ENCODE peak calls at places on chromosomes 4 and X, in seven cellular contexts. One of them, this sample, is unnamed. For H3K4me1, the result is how much of the 10 kb centered on the place peaks cover.

GRCh38 chrX:119708936-119709335 is 16.0 kb upstream of the SEPTIN6 start:
- DNase-seq in transverse colon: no peak
- DNase-seq in adrenal gland: no peak
- DNase-seq in tibial nerve: no peak
- DNase-seq in ovary: no peak
- DNase-seq in A549: no peak
- DNase-seq in HepG2: no peak
- DNase-seq in this sample: no peak

GRCh38 chr4:119526786-119527550 is 101.6 kb downstream of the PDE5A start:
- DNase-seq in A549: no peak
- DNase-seq in adrenal gland: no peak
- DNase-seq in transverse colon: no peak
- DNase-seq in tibial nerve: no peak
- DNase-seq in HepG2: peak
- DNase-seq in ovary: no peak
- DNase-seq in this sample: no peak

GRCh38 chrX:77446840-77447239 is 349 bp upstream of the FGF16 start:
- DNase-seq in ovary: no peak
- DNase-seq in A549: no peak
- DNase-seq in tibial nerve: no peak
- DNase-seq in HepG2: no peak
- DNase-seq in adrenal gland: no peak
- DNase-seq in transverse colon: no peak
- DNase-seq in this sample: no peak

GRCh38 chrX:65587616-65588526 is 53.3 kb upstream of the LAS1L start:
- DNase-seq in adrenal gland: peak
- DNase-seq in A549: no peak
- DNase-seq in HepG2: no peak
- DNase-seq in ovary: peak
- DNase-seq in transverse colon: peak
- DNase-seq in tibial nerve: peak
- DNase-seq in this sample: peak

GRCh38 chr4:14177987-14178386 is 550.5 kb upstream of the BOD1L1 start:
- DNase-seq in A549: no peak
- DNase-seq in transverse colon: peak
- DNase-seq in ovary: no peak
- DNase-seq in HepG2: no peak
- DNase-seq in adrenal gland: no peak
- DNase-seq in tibial nerve: no peak
- DNase-seq in this sample: no peak

GRCh38 chr4:69858683-69859082 is 1.3 kb downstream of the SULT1E1 start:
- DNase-seq in adrenal gland: no peak
- DNase-seq in HepG2: no peak
- DNase-seq in transverse colon: no peak
- DNase-seq in tibial nerve: no peak
- DNase-seq in ovary: no peak
- DNase-seq in A549: no peak
- DNase-seq in this sample: no peak

GRCh38 chr4:152679414-152680281 is at the start of gene TMEM154:
- DNase-seq in transverse colon: peak
- DNase-seq in HepG2: no peak
- DNase-seq in ovary: peak
- DNase-seq in tibial nerve: peak
- DNase-seq in A549: no peak
- DNase-seq in adrenal gland: peak
- DNase-seq in this sample: peak

GRCh38 chrX:107857815-107858214 is 32.1 kb downstream of the MID2 start:
- DNase-seq in ovary: no peak
- DNase-seq in transverse colon: no peak
- DNase-seq in A549: no peak
- DNase-seq in HepG2: no peak
- DNase-seq in adrenal gland: no peak
- DNase-seq in tibial nerve: no peak
- DNase-seq in this sample: peak

GRCh38 chr4:184348311-184349233 is 125.8 kb downstream of the IRF2 start:
- DNase-seq in HepG2: peak
- DNase-seq in tibial nerve: no peak
- DNase-seq in ovary: peak
- DNase-seq in A549: no peak
- DNase-seq in transverse colon: peak
- DNase-seq in adrenal gland: peak
- DNase-seq in this sample: peak

GRCh38 chr4:184345573-184345922 is 127.9 kb upstream of the ENPP6 start:
- DNase-seq in A549: no peak
- DNase-seq in HepG2: no peak
- DNase-seq in transverse colon: no peak
- DNase-seq in ovary: no peak
- DNase-seq in tibial nerve: no peak
- DNase-seq in adrenal gland: peak
- DNase-seq in this sample: no peak

GRCh38 chr4:184349283-184350039 is 124.9 kb downstream of the IRF2 start:
- DNase-seq in adrenal gland: peak
- DNase-seq in transverse colon: peak
- DNase-seq in HepG2: no peak
- DNase-seq in tibial nerve: no peak
- DNase-seq in ovary: peak
- DNase-seq in A549: no peak
- DNase-seq in this sample: no peak

GRCh38 chr4:184344899-184345572 is 127.4 kb upstream of the ENPP6 start:
- DNase-seq in HepG2: no peak
- DNase-seq in A549: no peak
- DNase-seq in transverse colon: no peak
- DNase-seq in adrenal gland: peak
- DNase-seq in ovary: no peak
- DNase-seq in tibial nerve: no peak
- DNase-seq in this sample: no peak

DNA sequence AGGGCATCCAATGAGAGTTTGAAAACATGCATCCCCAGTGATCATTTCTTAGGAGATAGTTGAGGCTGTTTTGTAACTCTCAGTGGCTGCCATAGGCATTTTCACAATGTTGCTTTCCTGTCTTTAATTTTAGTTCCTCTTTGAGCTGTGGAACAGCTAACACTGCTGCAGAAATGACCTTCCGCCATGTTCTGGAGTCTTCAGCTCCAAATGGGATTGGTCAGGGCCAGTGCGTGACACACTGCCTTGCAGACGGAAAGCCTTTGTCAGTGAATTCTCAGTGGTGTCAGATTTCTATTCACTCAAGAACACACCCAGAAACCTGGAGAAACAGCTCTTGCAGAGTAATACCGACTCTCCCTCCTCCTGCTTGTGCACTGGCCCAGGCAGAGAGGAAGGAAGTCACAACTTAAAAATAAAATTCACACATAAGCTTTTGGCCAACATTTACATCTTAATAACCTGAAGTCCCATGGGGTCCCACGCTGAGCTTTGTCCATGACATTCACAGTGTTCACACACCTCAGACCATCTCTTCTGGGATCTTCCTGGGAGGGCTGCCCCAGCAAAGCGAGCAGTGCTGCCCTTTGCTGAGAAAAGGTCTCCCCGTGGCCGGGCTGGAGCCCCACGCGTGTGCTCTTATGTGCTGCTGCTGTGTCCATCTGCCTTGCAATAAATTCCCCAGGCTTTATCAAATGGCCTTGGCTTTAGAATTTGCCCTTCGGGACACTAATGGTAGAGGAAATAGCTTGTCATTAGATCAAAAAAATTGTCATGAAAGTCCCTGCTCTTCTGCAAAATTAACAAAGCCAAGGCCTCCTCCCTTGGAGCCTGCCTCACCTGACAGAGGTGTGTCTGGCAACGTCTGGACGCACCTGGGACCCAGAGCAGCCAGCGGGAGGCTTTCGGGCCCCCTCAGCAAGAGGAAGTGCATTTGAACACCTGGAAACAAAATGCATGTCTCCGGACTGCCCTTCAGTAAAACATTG is 126.8 kb downstream of the IRF2 start:
- DNase-seq in transverse colon: peak
- DNase-seq in A549: no peak
- DNase-seq in ovary: no peak
- DNase-seq in tibial nerve: no peak
- DNase-seq in HepG2: no peak
- DNase-seq in adrenal gland: peak
- DNase-seq in this sample: peak
- TF ChIP-seq POLR2A in transverse colon: peak
- TF ChIP-seq POLR2A in A549: no peak
- TF ChIP-seq POLR2A in ovary: no peak
- TF ChIP-seq POLR2A in tibial nerve: no peak
- TF ChIP-seq POLR2A in HepG2: peak
- TF ChIP-seq POLR2A in adrenal gland: no peak
- TF ChIP-seq POLR2A in this sample: peak

GRCh38 chrX:69156638-69157037 is 8.6 kb downstream of the PJA1 start:
- DNase-seq in ovary: peak
- DNase-seq in adrenal gland: no peak
- DNase-seq in A549: no peak
- DNase-seq in HepG2: no peak
- DNase-seq in tibial nerve: no peak
- DNase-seq in transverse colon: no peak
- DNase-seq in this sample: no peak

GRCh38 chrX:69153060-69153730 is 12.1 kb downstream of the PJA1 start:
- DNase-seq in tibial nerve: peak
- DNase-seq in HepG2: peak
- DNase-seq in ovary: peak
- DNase-seq in transverse colon: no peak
- DNase-seq in adrenal gland: peak
- DNase-seq in A549: no peak
- DNase-seq in this sample: no peak

GRCh38 chrX:69154051-69154450 is 11.2 kb downstream of the PJA1 start:
- DNase-seq in ovary: no peak
- DNase-seq in adrenal gland: no peak
- DNase-seq in A549: no peak
- DNase-seq in transverse colon: no peak
- DNase-seq in tibial nerve: no peak
- DNase-seq in HepG2: no peak
- DNase-seq in this sample: no peak

GRCh38 chrX:69158166-69159040 is 6.8 kb downstream of the PJA1 start:
- DNase-seq in ovary: peak
- DNase-seq in A549: peak
- DNase-seq in tibial nerve: peak
- DNase-seq in adrenal gland: peak
- DNase-seq in transverse colon: peak
- DNase-seq in HepG2: peak
- DNase-seq in this sample: peak

DNA sequence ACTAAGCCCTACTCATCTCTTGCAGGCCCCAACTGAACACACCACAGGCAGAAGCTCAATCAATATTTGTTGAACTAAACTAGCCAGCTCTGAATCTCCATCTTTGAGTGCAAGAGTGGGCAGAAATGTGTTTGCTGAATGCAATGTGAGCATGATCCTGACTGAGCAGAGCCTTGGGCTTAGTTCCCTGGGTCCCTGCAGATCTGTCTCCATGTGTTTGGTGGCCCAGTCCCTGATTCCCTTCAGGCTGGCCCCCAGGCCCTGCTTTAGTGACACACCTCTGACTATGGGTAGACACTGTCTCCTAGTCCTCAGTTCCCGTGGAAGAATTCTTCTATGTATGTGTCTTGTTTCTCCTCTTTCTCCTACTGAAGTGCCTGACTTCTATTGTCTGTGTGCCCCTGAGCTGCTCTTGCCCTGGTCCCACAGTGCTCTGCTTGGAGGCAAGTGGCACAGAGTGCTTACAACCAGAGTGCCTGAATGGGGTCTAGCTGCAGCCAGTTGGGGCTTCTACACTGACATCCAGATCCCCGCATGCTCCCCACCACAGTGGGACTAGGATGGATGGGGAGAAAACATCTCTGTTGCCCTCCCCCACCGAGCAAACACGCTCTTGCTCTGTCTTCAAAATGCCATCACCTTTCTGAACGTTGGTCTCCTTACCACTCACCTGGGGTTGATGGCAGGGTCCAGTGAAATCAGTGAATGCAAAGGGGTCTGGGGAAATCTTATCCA is 9.3 kb downstream of the PJA1 start:
- DNase-seq in ovary: peak
- DNase-seq in tibial nerve: no peak
- DNase-seq in adrenal gland: no peak
- DNase-seq in HepG2: no peak
- DNase-seq in transverse colon: no peak
- DNase-seq in A549: no peak
- DNase-seq in this sample: no peak
- H3K4me1 ChIP-seq in ovary: under half
- H3K4me1 ChIP-seq in tibial nerve: under half
- H3K4me1 ChIP-seq in adrenal gland: under half
- H3K4me1 ChIP-seq in HepG2: under half
- H3K4me1 ChIP-seq in transverse colon: under half
- H3K4me1 ChIP-seq in A549: under half
- H3K4me1 ChIP-seq in this sample: under half

DNA sequence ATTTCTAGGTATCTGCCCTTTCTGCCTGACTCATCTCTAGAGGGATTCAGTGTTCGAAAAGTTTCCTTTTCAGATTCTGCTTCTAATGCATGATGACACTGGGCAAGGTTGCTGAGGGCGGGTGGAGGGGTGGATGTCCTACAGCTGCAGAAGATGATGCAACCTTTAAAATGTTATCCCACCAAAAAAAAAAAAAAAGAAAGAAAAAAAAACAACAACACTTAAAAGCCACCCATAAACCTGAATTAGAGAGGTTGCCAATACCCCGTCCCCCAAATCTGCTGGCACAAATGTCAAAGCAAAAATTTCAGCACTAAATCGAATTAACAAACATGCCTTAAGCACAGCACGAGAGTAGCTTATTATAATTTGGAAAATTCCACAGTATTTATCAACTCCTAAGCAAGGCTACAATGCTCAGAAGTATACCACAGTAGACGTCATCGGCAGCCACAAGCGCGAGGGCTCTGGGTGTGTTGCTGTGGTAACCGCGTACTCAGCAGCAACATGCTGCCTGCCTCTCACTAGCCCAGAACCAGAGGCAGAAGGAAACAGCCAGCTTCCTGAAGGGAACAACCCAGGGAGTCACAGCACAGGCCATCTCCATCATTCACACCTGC is 167.5 kb upstream of the MAP3K15 start:
- DNase-seq in HepG2: no peak
- DNase-seq in tibial nerve: peak
- DNase-seq in A549: no peak
- DNase-seq in transverse colon: peak
- DNase-seq in adrenal gland: peak
- DNase-seq in ovary: peak
- DNase-seq in this sample: peak
- TF ChIP-seq POLR2A in HepG2: no peak
- TF ChIP-seq POLR2A in tibial nerve: no peak
- TF ChIP-seq POLR2A in A549: no peak
- TF ChIP-seq POLR2A in transverse colon: no peak
- TF ChIP-seq POLR2A in adrenal gland: no peak
- TF ChIP-seq POLR2A in ovary: no peak
- TF ChIP-seq POLR2A in this sample: no peak

GRCh38 chr4:2859514-2859913 is 15.9 kb downstream of the ADD1 start:
- DNase-seq in transverse colon: no peak
- DNase-seq in A549: no peak
- DNase-seq in adrenal gland: no peak
- DNase-seq in tibial nerve: no peak
- DNase-seq in ovary: no peak
- DNase-seq in HepG2: no peak
- DNase-seq in this sample: no peak

GRCh38 chr4:2857349-2857927 is 13.8 kb downstream of the ADD1 start:
- DNase-seq in tibial nerve: no peak
- DNase-seq in ovary: no peak
- DNase-seq in A549: no peak
- DNase-seq in adrenal gland: no peak
- DNase-seq in transverse colon: no peak
- DNase-seq in HepG2: peak
- DNase-seq in this sample: no peak

GRCh38 chr4:2858451-2859217 is 15.0 kb downstream of the ADD1 start:
- DNase-seq in A549: no peak
- DNase-seq in HepG2: peak
- DNase-seq in transverse colon: peak
- DNase-seq in ovary: no peak
- DNase-seq in tibial nerve: no peak
- DNase-seq in adrenal gland: peak
- DNase-seq in this sample: no peak

GRCh38 chr4:2855584-2855983 is 11.9 kb downstream of the ADD1 start:
- DNase-seq in transverse colon: no peak
- DNase-seq in adrenal gland: no peak
- DNase-seq in tibial nerve: no peak
- DNase-seq in HepG2: peak
- DNase-seq in A549: no peak
- DNase-seq in ovary: no peak
- DNase-seq in this sample: no peak

GRCh38 chr4:2856266-2856665 is 12.6 kb downstream of the ADD1 start:
- DNase-seq in HepG2: no peak
- DNase-seq in transverse colon: no peak
- DNase-seq in A549: no peak
- DNase-seq in ovary: no peak
- DNase-seq in adrenal gland: no peak
- DNase-seq in tibial nerve: no peak
- DNase-seq in this sample: no peak
- H3K4me1 ChIP-seq in HepG2: half or more
- H3K4me1 ChIP-seq in transverse colon: half or more
- H3K4me1 ChIP-seq in A549: under half
- H3K4me1 ChIP-seq in ovary: under half
- H3K4me1 ChIP-seq in adrenal gland: half or more
- H3K4me1 ChIP-seq in tibial nerve: half or more
- H3K4me1 ChIP-seq in this sample: under half